ENCODE peak calls at places on chromosomes 4 and X, in nine cellular contexts. C is NCI-H510A treated with DMSO at 0.1 percent for 48 hours; A is T-helper 1 cell; R is M059J; Q is ecto neural progenitor cell; F is foreskin fibroblast; N is fibroblast of pulmonary artery; H is effector memory CD4-positive, alpha-beta T cell; K is HFF-Myc. W is an unnamed sample.

GRCh38 chr4:105457997-105458396 is 15.9 kb downstream of the PPA2 start:
- DNase-seq in R (no peak), N (peak), K (no peak), C (no peak), A (no peak), Q (no peak), F (no peak), H (no peak), W (no peak)

GRCh38 chr4:153676984-153677383 is 7.1 kb upstream of the TLR2 start:
- DNase-seq in K (peak), A (no peak), F (peak), C (no peak), H (no peak), R (peak), N (peak), Q (no peak), W (no peak)

GRCh38 chr4:67035501-67035900 is 509.8 kb downstream of the CENPC start:
- DNase-seq in K (no peak), Q (no peak), F (no peak), A (no peak), H (no peak), C (no peak), N (peak), R (peak), W (no peak)

GRCh38 chr4:71231073-71231752 is 107.6 kb upstream of the SLC4A4 start:
- DNase-seq in N (peak), Q (peak), H (no peak), K (no peak), R (peak), F (peak), C (no peak), A (no peak), W (no peak)

GRCh38 chr4:47213971-47214370 is 182.6 kb downstream of the GABRB1 start:
- DNase-seq in C (no peak), F (peak), R (peak), K (no peak), N (peak), Q (no peak), H (no peak), A (no peak), W (no peak)

GRCh38 chr4:64497526-64497925 is 88.3 kb upstream of the TECRL start:
- DNase-seq in H (no peak), K (no peak), Q (no peak), N (peak), A (no peak), C (no peak), R (no peak), F (no peak), W (no peak)

GRCh38 chr4:121370729-121371325 is 10.0 kb downstream of the QRFPR start:
- DNase-seq in H (no peak), F (peak), N (peak), K (no peak), C (peak), A (peak), Q (no peak), R (peak), W (peak)

GRCh38 chrX:100874240-100874798 is at the start of gene NOX1:
- DNase-seq in N (no peak), H (no peak), A (no peak), K (no peak), Q (no peak), R (no peak), F (no peak), C (no peak), W (no peak)

GRCh38 chr4:151408630-151409469 is at the start of gene FHIP1A:
- DNase-seq in Q (peak), K (peak), A (peak), H (peak), N (peak), C (peak), R (peak), F (peak), W (no peak)

GRCh38 chrX:56726609-56727008 is 2.4 kb upstream of the NBDY start:
- DNase-seq in F (peak), Q (no peak), A (peak), K (no peak), R (peak), N (peak), C (peak), H (no peak), W (no peak)

GRCh38 chr4:8015512-8015911 is 75.9 kb upstream of the AFAP1 start:
- DNase-seq in R (peak), Q (no peak), H (no peak), A (no peak), K (no peak), C (no peak), F (no peak), N (peak), W (no peak)

GRCh38 chrX:103845165-103845653 is 13.2 kb upstream of the RAB9B start:
- DNase-seq in N (peak), R (peak), F (peak), Q (peak), C (peak), A (peak), K (peak), H (peak), W (no peak)

GRCh38 chr4:5969777-5970176 is 48.5 kb downstream of the C4orf50 start:
- DNase-seq in K (no peak), H (no peak), Q (no peak), R (no peak), F (no peak), N (no peak), C (no peak), A (no peak), W (no peak)

GRCh38 chrX:112687189-112687691 is 7.5 kb upstream of the LHFPL1 start:
- DNase-seq in C (no peak), Q (no peak), F (no peak), A (no peak), H (no peak), N (peak), K (no peak), R (no peak), W (peak)

GRCh38 chrX:70454441-70455365 is 10.1 kb downstream of the DLG3 start:
- DNase-seq in C (peak), R (peak), K (no peak), H (peak), N (peak), F (peak), A (peak), Q (peak), W (peak)

GRCh38 chrX:25015486-25016360 is at the start of gene ARX:
- DNase-seq in H (no peak), C (peak), Q (peak), R (no peak), F (peak), K (no peak), A (peak), N (peak), W (no peak)

GRCh38 chr4:190019023-190019858 is 7.8 kb downstream of the FRG2 start:
- DNase-seq in C (no peak), R (no peak), Q (peak), A (no peak), H (no peak), F (no peak), K (no peak), N (no peak), W (no peak)

GRCh38 chr4:38696697-38697096 is 32.7 kb downstream of the KLF3 start:
- DNase-seq in Q (no peak), K (no peak), H (no peak), R (no peak), N (peak), A (no peak), C (no peak), F (no peak), W (no peak)

GRCh38 chr4:182533948-182534347 is 290.7 kb downstream of the TENM3 start:
- DNase-seq in K (no peak), N (peak), F (peak), C (peak), Q (no peak), A (no peak), H (no peak), R (peak), W (no peak)

GRCh38 chrX:110992611-110993010 is 103.4 kb upstream of the PAK3 start:
- DNase-seq in H (peak), Q (no peak), A (peak), C (no peak), F (peak), K (no peak), R (peak), N (peak), W (no peak)

GRCh38 chr4:20318899-20319291 is 67.2 kb downstream of the SLIT2 start:
- DNase-seq in K (no peak), Q (no peak), N (no peak), C (no peak), R (peak), H (no peak), F (no peak), A (no peak), W (no peak)

GRCh38 chr4:59570850-59571476 is 1629.2 kb upstream of the ADGRL3 start:
- DNase-seq in H (no peak), Q (no peak), A (no peak), N (no peak), R (no peak), K (no peak), F (no peak), C (peak), W (no peak)

GRCh38 chrX:6184900-6185515 is 43.7 kb downstream of the NLGN4X start:
- DNase-seq in K (no peak), H (no peak), A (no peak), C (no peak), R (peak), Q (no peak), N (no peak), F (no peak), W (no peak)

GRCh38 chrX:72126048-72126415 is 5.7 kb downstream of the RTL5 start:
- DNase-seq in H (no peak), A (no peak), Q (no peak), R (no peak), F (no peak), C (no peak), N (peak), K (no peak), W (no peak)

GRCh38 chr4:175386776-175387507 is 425.1 kb downstream of the GPM6A start:
- DNase-seq in Q (no peak), F (no peak), R (no peak), A (no peak), N (no peak), C (peak), K (no peak), H (no peak), W (no peak)

GRCh38 chr4:176794651-176795050 is 1.9 kb upstream of the VEGFC start:
- DNase-seq in N (no peak), R (no peak), Q (no peak), K (no peak), C (no peak), H (no peak), A (no peak), F (no peak), W (no peak)